ENCODE peak calls at places on chromosomes 2 and 18, in five cellular contexts. One of them, this sample, is unnamed. For H3K4me1 and H3K27me3, the result is how much of the 10 kb centered on the place peaks cover.

GRCh38 chr2:45974056-45974455 is 322.6 kb downstream of the PRKCE start:
- DNase-seq in spleen: no peak
- DNase-seq in Karpas-422: no peak
- DNase-seq in left lung: no peak
- DNase-seq in Peyer's patch: no peak
- DNase-seq in this sample: no peak

GRCh38 chr2:147356157-147356556 is 488.7 kb upstream of the ACVR2A start:
- DNase-seq in spleen: no peak
- DNase-seq in Karpas-422: no peak
- DNase-seq in left lung: no peak
- DNase-seq in Peyer's patch: no peak
- DNase-seq in this sample: no peak

GRCh38 chr2:207848545-207848928 is 78.8 kb upstream of the FZD5 start:
- DNase-seq in spleen: no peak
- DNase-seq in Karpas-422: no peak
- DNase-seq in left lung: no peak
- DNase-seq in Peyer's patch: no peak
- DNase-seq in this sample: no peak

GRCh38 chr18:49813071-49813320 is 337 bp downstream of the ACAA2 start:
- DNase-seq in spleen: peak
- DNase-seq in Karpas-422: no peak
- DNase-seq in left lung: peak
- DNase-seq in Peyer's patch: peak
- DNase-seq in this sample: peak

GRCh38 chr18:3400567-3401296 is 49.2 kb upstream of the TGIF1 start:
- DNase-seq in spleen: no peak
- DNase-seq in Karpas-422: peak
- DNase-seq in left lung: no peak
- DNase-seq in Peyer's patch: no peak
- DNase-seq in this sample: no peak

GRCh38 chr2:25276569-25277465 is 64.9 kb downstream of the DNMT3A start:
- DNase-seq in spleen: peak
- DNase-seq in Karpas-422: peak
- DNase-seq in left lung: peak
- DNase-seq in Peyer's patch: peak
- DNase-seq in this sample: no peak

GRCh38 chr2:141021109-141021508 is 1109.7 kb downstream of the LRP1B start:
- DNase-seq in spleen: no peak
- DNase-seq in Karpas-422: no peak
- DNase-seq in left lung: no peak
- DNase-seq in Peyer's patch: no peak
- DNase-seq in this sample: no peak

GRCh38 chr2:43462866-43463641 is 132.8 kb downstream of the THADA start:
- DNase-seq in spleen: no peak
- DNase-seq in Karpas-422: no peak
- DNase-seq in left lung: no peak
- DNase-seq in Peyer's patch: no peak
- DNase-seq in this sample: peak

GRCh38 chr2:237365671-237366070 is 48.3 kb downstream of the COL6A3 start:
- DNase-seq in spleen: no peak
- DNase-seq in Karpas-422: no peak
- DNase-seq in left lung: no peak
- DNase-seq in Peyer's patch: no peak
- DNase-seq in this sample: no peak

GRCh38 chr2:74250189-74250631 is 51.8 kb downstream of the MTHFD2 start:
- DNase-seq in spleen: no peak
- DNase-seq in Karpas-422: peak
- DNase-seq in left lung: no peak
- DNase-seq in Peyer's patch: peak
- DNase-seq in this sample: peak

GRCh38 chr2:2763351-2763997 is 432.4 kb upstream of the MYT1L start:
- DNase-seq in spleen: peak
- DNase-seq in Karpas-422: no peak
- DNase-seq in left lung: peak
- DNase-seq in Peyer's patch: no peak
- DNase-seq in this sample: no peak

GRCh38 chr2:28352104-28352503 is 40.6 kb upstream of the FOSL2 start:
- DNase-seq in spleen: peak
- DNase-seq in Karpas-422: no peak
- DNase-seq in left lung: no peak
- DNase-seq in Peyer's patch: peak
- DNase-seq in this sample: no peak

GRCh38 chr18:31497711-31498449 is at the start of gene DSG2:
- DNase-seq in spleen: peak
- DNase-seq in Karpas-422: no peak
- DNase-seq in left lung: peak
- DNase-seq in Peyer's patch: peak
- DNase-seq in this sample: peak

GRCh38 chr2:83808878-83809277 is 650.2 kb downstream of the SUCLG1 start:
- DNase-seq in spleen: no peak
- DNase-seq in Karpas-422: no peak
- DNase-seq in left lung: no peak
- DNase-seq in Peyer's patch: no peak
- DNase-seq in this sample: no peak

GRCh38 chr2:23941644-23942043 is 1.4 kb downstream of the UBXN2A start:
- DNase-seq in spleen: no peak
- DNase-seq in Karpas-422: no peak
- DNase-seq in left lung: no peak
- DNase-seq in Peyer's patch: no peak
- DNase-seq in this sample: no peak

GRCh38 chr2:37154790-37155189 is 2.0 kb downstream of the EIF2AK2 start:
- DNase-seq in spleen: no peak
- DNase-seq in Karpas-422: peak
- DNase-seq in left lung: no peak
- DNase-seq in Peyer's patch: no peak
- DNase-seq in this sample: no peak

GRCh38 chr2:3037196-3038194 is 340.1 kb downstream of the EIPR1 start:
- DNase-seq in spleen: no peak
- DNase-seq in Karpas-422: no peak
- DNase-seq in left lung: no peak
- DNase-seq in Peyer's patch: no peak
- DNase-seq in this sample: no peak

GRCh38 chr2:67290451-67290991 is 106.6 kb upstream of the ETAA1 start:
- DNase-seq in spleen: no peak
- DNase-seq in Karpas-422: no peak
- DNase-seq in left lung: no peak
- DNase-seq in Peyer's patch: no peak
- DNase-seq in this sample: no peak

GRCh38 chr2:150425121-150425559 is 62.3 kb downstream of the RND3 start:
- DNase-seq in spleen: no peak
- DNase-seq in Karpas-422: no peak
- DNase-seq in left lung: peak
- DNase-seq in Peyer's patch: no peak
- DNase-seq in this sample: no peak

GRCh38 chr2:235347691-235348090 is 146.2 kb upstream of the AGAP1 start:
- DNase-seq in spleen: no peak
- DNase-seq in Karpas-422: no peak
- DNase-seq in left lung: no peak
- DNase-seq in Peyer's patch: no peak
- DNase-seq in this sample: no peak

GRCh38 chr2:144082777-144083176 is 437.1 kb downstream of the ZEB2 start:
- DNase-seq in spleen: no peak
- DNase-seq in Karpas-422: no peak
- DNase-seq in left lung: no peak
- DNase-seq in Peyer's patch: no peak
- DNase-seq in this sample: no peak

GRCh38 chr2:121207494-121207893 is 77.5 kb downstream of the TFCP2L1 start:
- DNase-seq in spleen: peak
- DNase-seq in Karpas-422: no peak
- DNase-seq in left lung: no peak
- DNase-seq in Peyer's patch: no peak
- DNase-seq in this sample: no peak

GRCh38 chr2:236168110-236169067 is at the start of gene GBX2:
- DNase-seq in spleen: peak
- DNase-seq in Karpas-422: no peak
- DNase-seq in left lung: no peak
- DNase-seq in Peyer's patch: peak
- DNase-seq in this sample: peak

GRCh38 chr2:64456298-64456697 is 2.3 kb downstream of the LGALSL start:
- DNase-seq in spleen: no peak
- DNase-seq in Karpas-422: no peak
- DNase-seq in left lung: no peak
- DNase-seq in Peyer's patch: no peak
- DNase-seq in this sample: no peak

GRCh38 chr2:56040189-56040588 is 116.6 kb upstream of the EFEMP1 start:
- DNase-seq in spleen: no peak
- DNase-seq in Karpas-422: no peak
- DNase-seq in left lung: no peak
- DNase-seq in Peyer's patch: no peak
- DNase-seq in this sample: no peak

GRCh38 chr2:203891474-203891873 is 23.9 kb downstream of the CTLA4 start:
- DNase-seq in spleen: no peak
- DNase-seq in Karpas-422: no peak
- DNase-seq in left lung: no peak
- DNase-seq in Peyer's patch: no peak
- DNase-seq in this sample: no peak

GRCh38 chr2:229445013-229445412 is 173.9 kb upstream of the PID1 start:
- DNase-seq in spleen: no peak
- DNase-seq in Karpas-422: no peak
- DNase-seq in left lung: peak
- DNase-seq in Peyer's patch: no peak
- DNase-seq in this sample: peak

GRCh38 chr2:125516496-125517109 is 1139.4 kb upstream of the GYPC start:
- DNase-seq in spleen: no peak
- DNase-seq in Karpas-422: peak
- DNase-seq in left lung: no peak
- DNase-seq in Peyer's patch: no peak
- DNase-seq in this sample: peak

GRCh38 chr2:28622101-28622499 is 126.2 kb downstream of the PLB1 start:
- DNase-seq in spleen: no peak
- DNase-seq in Karpas-422: no peak
- DNase-seq in left lung: no peak
- DNase-seq in Peyer's patch: no peak
- DNase-seq in this sample: no peak

GRCh38 chr2:75833386-75833785 is 122.7 kb upstream of the GCFC2 start:
- DNase-seq in spleen: no peak
- DNase-seq in Karpas-422: no peak
- DNase-seq in left lung: no peak
- DNase-seq in Peyer's patch: no peak
- DNase-seq in this sample: no peak

GRCh38 chr2:224971214-224971613 is 71.1 kb downstream of the DOCK10 start:
- DNase-seq in spleen: no peak
- DNase-seq in Karpas-422: no peak
- DNase-seq in left lung: peak
- DNase-seq in Peyer's patch: peak
- DNase-seq in this sample: peak

GRCh38 chr2:9975805-9976447 is 24.4 kb downstream of the GRHL1 start:
- DNase-seq in spleen: no peak
- DNase-seq in Karpas-422: no peak
- DNase-seq in left lung: no peak
- DNase-seq in Peyer's patch: no peak
- DNase-seq in this sample: no peak

GRCh38 chr2:216372761-216373291 is 543 bp upstream of the MARCHF4 start:
- DNase-seq in spleen: no peak
- DNase-seq in Karpas-422: no peak
- DNase-seq in left lung: no peak
- DNase-seq in Peyer's patch: no peak
- DNase-seq in this sample: no peak

DNA sequence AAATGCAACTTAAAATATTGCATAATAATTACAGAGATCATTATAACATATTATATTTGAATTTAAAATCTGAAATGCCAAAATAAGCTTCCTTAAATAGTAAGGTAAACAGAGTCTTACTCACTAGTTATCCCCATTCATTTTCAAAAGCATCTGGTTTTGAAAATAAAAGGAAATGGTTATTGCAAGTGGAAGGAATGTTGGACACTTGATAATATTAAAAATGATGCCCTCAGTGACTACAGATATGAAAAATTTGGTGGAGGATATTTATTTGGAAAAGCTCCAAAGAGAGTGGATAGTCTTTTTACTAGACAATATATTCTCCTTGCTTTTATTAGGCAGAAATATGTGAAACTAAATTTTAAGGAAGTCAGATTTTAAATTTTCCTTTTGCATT is 39.7 kb downstream of the CDH19 start:
- DNase-seq in spleen: no peak
- DNase-seq in Karpas-422: no peak
- DNase-seq in left lung: no peak
- DNase-seq in Peyer's patch: no peak
- DNase-seq in this sample: no peak
- H3K4me1 ChIP-seq in spleen: under half
- H3K4me1 ChIP-seq in Karpas-422: under half
- H3K4me1 ChIP-seq in left lung: under half
- H3K4me1 ChIP-seq in Peyer's patch: under half
- H3K4me1 ChIP-seq in this sample: under half

DNA sequence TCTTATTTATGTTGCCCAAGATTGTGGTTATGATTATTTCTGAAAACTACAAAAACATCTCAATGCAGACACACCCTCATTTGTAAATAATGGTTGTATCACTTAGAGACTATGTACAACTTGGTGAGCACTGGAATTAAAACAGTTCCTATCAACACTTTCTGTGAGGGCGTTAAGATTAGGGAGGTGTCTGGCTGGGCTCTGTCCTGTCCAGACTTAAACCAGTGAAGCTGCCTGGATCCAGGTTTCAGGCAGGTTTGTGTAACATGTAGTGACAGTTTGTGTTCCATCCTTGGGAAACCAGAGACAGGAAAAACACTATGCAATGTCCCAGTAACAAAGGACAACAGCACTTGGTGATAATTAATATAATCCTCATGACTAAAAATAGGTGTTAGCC is 49.6 kb downstream of the CTAGE1 start:
- DNase-seq in spleen: no peak
- DNase-seq in Karpas-422: no peak
- DNase-seq in left lung: no peak
- DNase-seq in Peyer's patch: no peak
- DNase-seq in this sample: no peak
- H3K27me3 ChIP-seq in spleen: under half
- H3K27me3 ChIP-seq in Karpas-422: under half
- H3K27me3 ChIP-seq in left lung: under half
- H3K27me3 ChIP-seq in Peyer's patch: under half
- H3K27me3 ChIP-seq in this sample: under half

GRCh38 chr18:28176674-28176932 is 327 bp downstream of the CDH2 start:
- DNase-seq in spleen: no peak
- DNase-seq in Karpas-422: no peak
- DNase-seq in left lung: peak
- DNase-seq in Peyer's patch: no peak
- DNase-seq in this sample: no peak
- H3K4me3 ChIP-seq in spleen: peak
- H3K4me3 ChIP-seq in Karpas-422: no peak
- H3K4me3 ChIP-seq in left lung: peak
- H3K4me3 ChIP-seq in Peyer's patch: peak
- H3K4me3 ChIP-seq in this sample: no peak

GRCh38 chr2:169287666-169288065 is 74.7 kb downstream of the LRP2 start:
- DNase-seq in spleen: no peak
- DNase-seq in Karpas-422: no peak
- DNase-seq in left lung: no peak
- DNase-seq in Peyer's patch: no peak
- DNase-seq in this sample: no peak

GRCh38 chr2:169290433-169290832 is 71.9 kb downstream of the LRP2 start:
- DNase-seq in spleen: no peak
- DNase-seq in Karpas-422: no peak
- DNase-seq in left lung: no peak
- DNase-seq in Peyer's patch: no peak
- DNase-seq in this sample: no peak

GRCh38 chr2:169280502-169280901 is 81.8 kb downstream of the LRP2 start:
- DNase-seq in spleen: no peak
- DNase-seq in Karpas-422: peak
- DNase-seq in left lung: no peak
- DNase-seq in Peyer's patch: no peak
- DNase-seq in this sample: no peak

GRCh38 chr2:169286858-169287257 is 75.5 kb downstream of the LRP2 start:
- DNase-seq in spleen: no peak
- DNase-seq in Karpas-422: peak
- DNase-seq in left lung: no peak
- DNase-seq in Peyer's patch: no peak
- DNase-seq in this sample: no peak

GRCh38 chr2:169285528-169285927 is 76.8 kb downstream of the LRP2 start:
- DNase-seq in spleen: no peak
- DNase-seq in Karpas-422: peak
- DNase-seq in left lung: no peak
- DNase-seq in Peyer's patch: no peak
- DNase-seq in this sample: no peak
- H3K4me1 ChIP-seq in spleen: under half
- H3K4me1 ChIP-seq in Karpas-422: under half
- H3K4me1 ChIP-seq in left lung: under half
- H3K4me1 ChIP-seq in Peyer's patch: under half
- H3K4me1 ChIP-seq in this sample: under half

This sample was measured in Caco-2.